ENCODE peak calls at places on chromosome 17, in ten cellular contexts. Z, T, D, I, G, C, S, N, F and Q are unnamed samples.

GRCh38 chr17:41625602-41626001 is 1.2 kb upstream of the KRT17 start:
- DNase-seq in Z (no peak), T (no peak), D (no peak), I (no peak), G (no peak), C (no peak), S (no peak), N (peak; percentile 80), F (no peak), Q (peak; percentile 74)

GRCh38 chr17:14827394-14827793 is 437.7 kb downstream of the PMP22 start:
- DNase-seq in Z (no peak), T (no peak), D (no peak), I (no peak), G (no peak), C (no peak), S (no peak), N (no peak), F (no peak), Q (no peak)

GRCh38 chr17:43456029-43456428 is 27.7 kb upstream of the DHX8 start:
- DNase-seq in Z (no peak), T (no peak), D (no peak), I (no peak), G (no peak), C (no peak), S (no peak), N (no peak), F (no peak), Q (no peak)

GRCh38 chr17:6455321-6455705 is 11.1 kb downstream of the PIMREG start:
- DNase-seq in Z (no peak), T (no peak), D (peak; percentile 21), I (peak; percentile 46), G (no peak), C (no peak), S (no peak), N (peak; percentile 59), F (peak; percentile 54), Q (no peak)

GRCh38 chr17:44547625-44548297 is 9.5 kb upstream of the FZD2 start:
- DNase-seq in Z (no peak), T (no peak), D (no peak), I (no peak), G (no peak), C (no peak), S (no peak), N (peak; percentile 34), F (no peak), Q (no peak)

GRCh38 chr17:47651704-47652103 is 2.0 kb downstream of the KPNB1 start:
- DNase-seq in Z (no peak), T (no peak), D (no peak), I (no peak), G (no peak), C (no peak), S (no peak), N (no peak), F (no peak), Q (no peak)

GRCh38 chr17:6044261-6044660 is 25.9 kb upstream of the WSCD1 start:
- DNase-seq in Z (no peak), T (no peak), D (no peak), I (no peak), G (no peak), C (no peak), S (no peak), N (no peak), F (no peak), Q (no peak)

GRCh38 chr17:76554131-76554530 is 14.3 kb downstream of the PRCD start:
- DNase-seq in Z (no peak), T (peak; percentile 48), D (no peak), I (no peak), G (no peak), C (no peak), S (no peak), N (peak; percentile 84), F (no peak), Q (no peak)

GRCh38 chr17:69913241-69914015 is 161.6 kb upstream of the KCNJ16 start:
- DNase-seq in Z (no peak), T (no peak), D (no peak), I (no peak), G (no peak), C (no peak), S (no peak), N (peak; percentile 38), F (no peak), Q (no peak)

GRCh38 chr17:75731716-75732498 is 10.6 kb downstream of the ITGB4 start:
- DNase-seq in Z (no peak), T (no peak), D (no peak), I (no peak), G (no peak), C (no peak), S (no peak), N (no peak), F (no peak), Q (no peak)

GRCh38 chr17:79079421-79080200 is 5.0 kb downstream of the ENGASE start:
- DNase-seq in Z (no peak), T (no peak), D (no peak), I (no peak), G (no peak), C (no peak), S (no peak), N (no peak), F (no peak), Q (no peak)

GRCh38 chr17:43840814-43841213 is 6.2 kb upstream of the CD300LG start:
- DNase-seq in Z (no peak), T (no peak), D (no peak), I (no peak), G (peak; percentile 16), C (peak; percentile 59), S (no peak), N (no peak), F (no peak), Q (no peak)

GRCh38 chr17:76684756-76685155 is 26.0 kb downstream of the MXRA7 start:
- DNase-seq in Z (no peak), T (no peak), D (no peak), I (no peak), G (no peak), C (no peak), S (no peak), N (no peak), F (no peak), Q (no peak)

GRCh38 chr17:74151551-74152315 is 51.7 kb upstream of the RPL38 start:
- DNase-seq in Z (no peak), T (no peak), D (no peak), I (no peak), G (no peak), C (no peak), S (no peak), N (no peak), F (no peak), Q (no peak)

GRCh38 chr17:29514792-29515191 is 52.0 kb downstream of the ABHD15 start:
- DNase-seq in Z (no peak), T (no peak), D (no peak), I (no peak), G (no peak), C (no peak), S (no peak), N (peak; percentile 41), F (no peak), Q (no peak)

GRCh38 chr17:57607553-57608120 is 137.5 kb downstream of the CCDC182 start:
- DNase-seq in Z (no peak), T (no peak), D (no peak), I (no peak), G (peak; percentile 9), C (no peak), S (no peak), N (no peak), F (no peak), Q (peak; percentile 64)

GRCh38 chr17:83151442-83152220 is 72.2 kb downstream of the METRNL start:
- DNase-seq in Z (no peak), T (no peak), D (no peak), I (no peak), G (no peak), C (no peak), S (peak; percentile 32), N (peak; percentile 46), F (no peak), Q (no peak)

GRCh38 chr17:82188001-82188961 is 24.4 kb downstream of the CCDC57 start:
- DNase-seq in Z (no peak), T (no peak), D (peak; percentile 59), I (no peak), G (no peak), C (peak; percentile 83), S (no peak), N (no peak), F (no peak), Q (no peak)

GRCh38 chr17:2101448-2102257 is 46.8 kb downstream of the HIC1 start:
- DNase-seq in Z (peak; percentile 55), T (no peak), D (peak; percentile 83), I (peak; percentile 62), G (peak; percentile 93), C (no peak), S (no peak), N (peak; percentile 78), F (no peak), Q (peak; percentile 75)

GRCh38 chr17:48296453-48296852 is 133.6 kb downstream of the SKAP1 start:
- DNase-seq in Z (no peak), T (no peak), D (no peak), I (no peak), G (no peak), C (no peak), S (no peak), N (no peak), F (no peak), Q (no peak)

GRCh38 chr17:17151541-17151940 is 54.6 kb downstream of the PLD6 start:
- DNase-seq in Z (no peak), T (no peak), D (no peak), I (no peak), G (no peak), C (no peak), S (peak; percentile 2), N (peak; percentile 46), F (no peak), Q (no peak)

GRCh38 chr17:83149761-83150251 is 70.4 kb downstream of the METRNL start:
- DNase-seq in Z (no peak), T (no peak), D (no peak), I (no peak), G (no peak), C (no peak), S (no peak), N (no peak), F (no peak), Q (no peak)

GRCh38 chr17:19448341-19449268 is 37.6 kb downstream of the RNF112 start:
- DNase-seq in Z (no peak), T (peak; percentile 41), D (peak; percentile 45), I (no peak), G (no peak), C (no peak), S (peak; percentile 87), N (peak; percentile 96), F (no peak), Q (peak; percentile 53)

GRCh38 chr17:6231886-6232767 is 161.9 kb downstream of the WSCD1 start:
- DNase-seq in Z (no peak), T (no peak), D (no peak), I (no peak), G (peak; percentile 40), C (no peak), S (no peak), N (peak; percentile 91), F (no peak), Q (peak; percentile 84)